ENCODE peak calls at places on chromosomes 4 and X, in nine cellular contexts. M is glutamatergic neuron, O is BE2C, C is astrocyte, E is nephron progenitor cell, D is GM06990, N is ovary, Q is endothelial cell, X is progenitor cell of endocrine pancreas. T is an unnamed sample.

GRCh38 chr4:114791976-114792375 is 193.4 kb downstream of the UGT8 start:
- DNase-seq in M (no peak), O (no peak), C (no peak), E (no peak), D (no peak), N (no peak), Q (no peak), X (no peak), T (no peak)

GRCh38 chrX:78708171-78708570 is 39.3 kb upstream of the LPAR4 start:
- DNase-seq in M (peak; percentile 13), O (no peak), C (no peak), E (no peak), D (no peak), N (no peak), Q (peak; percentile 4), X (no peak), T (no peak)

GRCh38 chrX:39476596-39476995 is 621.2 kb downstream of the BCOR start:
- DNase-seq in M (no peak), O (no peak), C (no peak), E (peak; percentile 25), D (no peak), N (no peak), Q (no peak), X (no peak), T (no peak)

GRCh38 chr4:70996014-70996353 is 2.5 kb downstream of the DCK start:
- DNase-seq in M (no peak), O (no peak), C (no peak), E (no peak), D (no peak), N (no peak), Q (no peak), X (no peak), T (no peak)

GRCh38 chr4:184534511-184535391 is 60.4 kb upstream of the IRF2 start:
- DNase-seq in M (no peak), O (no peak), C (peak; percentile 73), E (no peak), D (peak; percentile 72), N (no peak), Q (no peak), X (no peak), T (peak; percentile 78)

GRCh38 chr4:164935363-164935762 is 42.1 kb downstream of the TRIM61 start:
- DNase-seq in M (no peak), O (no peak), C (no peak), E (no peak), D (peak; percentile 53), N (no peak), Q (peak; percentile 46), X (no peak), T (peak; percentile 50)

GRCh38 chr4:4502694-4503311 is 39.0 kb downstream of the STX18 start:
- DNase-seq in M (no peak), O (no peak), C (peak; percentile 72), E (no peak), D (no peak), N (no peak), Q (no peak), X (no peak), T (peak; percentile 27)

GRCh38 chr4:38837849-38838248 is 18.8 kb downstream of the TLR6 start:
- DNase-seq in M (no peak), O (no peak), C (peak; percentile 71), E (no peak), D (no peak), N (no peak), Q (no peak), X (no peak), T (no peak)

GRCh38 chrX:103733017-103733416 is 22.3 kb downstream of the TMEM31 start:
- DNase-seq in M (no peak), O (peak; percentile 12), C (no peak), E (no peak), D (no peak), N (no peak), Q (no peak), X (no peak), T (no peak)

GRCh38 chr4:56148428-56148827 is 199.7 kb downstream of the CEP135 start:
- DNase-seq in M (no peak), O (no peak), C (no peak), E (no peak), D (no peak), N (no peak), Q (no peak), X (no peak), T (no peak)

GRCh38 chr4:126038492-126039236 is 723.9 kb downstream of the FAT4 start:
- DNase-seq in M (no peak), O (no peak), C (no peak), E (no peak), D (no peak), N (no peak), Q (no peak), X (no peak), T (no peak)

GRCh38 chr4:180057891-180058643 is 2185.1 kb upstream of the TENM3 start:
- DNase-seq in M (peak; percentile 54), O (peak; percentile 53), C (peak; percentile 23), E (peak; percentile 59), D (peak; percentile 68), N (no peak), Q (peak; percentile 54), X (peak; percentile 40), T (peak; percentile 71)

GRCh38 chr4:149706942-149707341 is 108.7 kb downstream of the IQCM start:
- DNase-seq in M (no peak), O (no peak), C (peak; percentile 78), E (no peak), D (no peak), N (no peak), Q (no peak), X (no peak), T (no peak)

GRCh38 chrX:56726609-56727008 is 2.4 kb upstream of the NBDY start:
- DNase-seq in M (no peak), O (peak; percentile 13), C (peak; percentile 32), E (no peak), D (no peak), N (no peak), Q (no peak), X (no peak), T (peak; percentile 25)

GRCh38 chrX:27391601-27392000 is 71.5 kb downstream of the PPP4R3C start:
- DNase-seq in M (no peak), O (no peak), C (peak; percentile 23), E (no peak), D (no peak), N (no peak), Q (no peak), X (no peak), T (no peak)

GRCh38 chr4:54368861-54369260 is 139.8 kb downstream of the PDGFRA start:
- DNase-seq in M (no peak), O (no peak), C (no peak), E (no peak), D (no peak), N (no peak), Q (no peak), X (no peak), T (no peak)

GRCh38 chr4:28600958-28601357 is 1740.3 kb downstream of the STIM2 start:
- DNase-seq in M (no peak), O (no peak), C (no peak), E (no peak), D (no peak), N (no peak), Q (no peak), X (no peak), T (no peak)

GRCh38 chr4:36394352-36394903 is 113.0 kb downstream of the DTHD1 start:
- DNase-seq in M (no peak), O (no peak), C (no peak), E (no peak), D (no peak), N (no peak), Q (no peak), X (no peak), T (no peak)

GRCh38 chr4:87633239-87633638 is 16.8 kb upstream of the DMP1 start:
- DNase-seq in M (no peak), O (peak; percentile 17), C (peak; percentile 44), E (no peak), D (no peak), N (no peak), Q (no peak), X (no peak), T (no peak)

GRCh38 chr4:87632469-87632868 is 17.6 kb upstream of the DMP1 start:
- DNase-seq in M (no peak), O (no peak), C (peak; percentile 22), E (no peak), D (no peak), N (no peak), Q (no peak), X (no peak), T (no peak)

GRCh38 chr4:87631668-87632067 is 18.4 kb upstream of the DMP1 start:
- DNase-seq in M (no peak), O (no peak), C (no peak), E (no peak), D (no peak), N (no peak), Q (no peak), X (no peak), T (no peak)
- TF ChIP-seq CTCF in M (no peak), O (no peak), C (no peak), E (no peak), D (no peak), N (no peak), Q (no peak), X (no peak), T (no peak)

GRCh38 chr4:153785830-153786721 is 2.8 kb downstream of the SFRP2 start:
- DNase-seq in M (no peak), O (no peak), C (peak; percentile 30), E (no peak), D (no peak), N (no peak), Q (no peak), X (no peak), T (peak; percentile 44)
- TF ChIP-seq CTCF in M (no peak), O (peak; percentile 55), C (peak; percentile 49), E (peak; percentile 34), D (peak; percentile 57), N (no peak), Q (no peak), X (peak; percentile 38), T (peak; percentile 16)

DNA sequence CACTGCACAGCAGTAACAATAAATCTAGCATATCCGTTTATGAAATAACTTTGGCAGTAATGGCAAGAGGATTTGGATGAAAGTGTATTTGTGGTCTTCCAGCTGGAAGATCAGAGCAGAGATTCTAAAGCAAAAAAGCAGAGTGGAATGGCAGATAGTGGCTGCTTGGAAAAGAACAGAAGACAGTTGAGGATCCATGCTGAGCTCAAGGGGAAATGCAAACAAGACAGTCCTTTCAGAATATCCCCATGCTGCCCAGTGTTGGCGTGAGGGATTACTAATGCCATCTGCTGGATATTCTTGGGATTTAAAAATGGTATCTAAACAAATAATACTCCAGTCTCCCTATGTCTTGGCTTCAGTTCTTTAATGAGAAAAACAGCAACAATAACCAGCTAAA is 629.1 kb upstream of the ATOH1 start:
- DNase-seq in M (no peak), O (peak; percentile 9), C (peak; percentile 8), E (peak; percentile 9), D (no peak), N (no peak), Q (peak; percentile 16), X (no peak), T (peak; percentile 24)
- TF ChIP-seq CTCF in M (peak; percentile 70), O (peak; percentile 65), C (peak; percentile 43), E (peak; percentile 55), D (peak; percentile 21), N (no peak), Q (peak; percentile 41), X (peak; percentile 57), T (no peak)

GRCh38 chrX:38332505-38332904 is 5.2 kb upstream of the RPGR start:
- DNase-seq in M (no peak), O (no peak), C (no peak), E (no peak), D (peak; percentile 37), N (no peak), Q (no peak), X (no peak), T (no peak)

GRCh38 chrX:38336538-38337240 is 9.4 kb upstream of the RPGR start:
- DNase-seq in M (no peak), O (no peak), C (no peak), E (no peak), D (no peak), N (no peak), Q (no peak), X (no peak), T (no peak)

GRCh38 chrX:38335382-38335781 is 8.1 kb upstream of the RPGR start:
- DNase-seq in M (no peak), O (no peak), C (no peak), E (no peak), D (no peak), N (no peak), Q (no peak), X (no peak), T (no peak)
- TF ChIP-seq CTCF in M (no peak), O (peak; percentile 50), C (no peak), E (no peak), D (no peak), N (no peak), Q (no peak), X (no peak), T (no peak)